ENCODE peak calls at places on chromosomes 16 and 17, in four cellular contexts. R, B, E and T are unnamed samples.

GRCh38 chr16:83031524-83031923 is 404.8 kb downstream of the CDH13 start:
- DNase-seq in R (no peak), B (no peak), E (no peak), T (peak)

GRCh38 chr16:78607465-78607864 is 508.0 kb downstream of the WWOX start:
- DNase-seq in R (no peak), B (no peak), E (no peak), T (no peak)

GRCh38 chr16:27532088-27532810 is 17.5 kb downstream of the GTF3C1 start:
- DNase-seq in R (no peak), B (no peak), E (no peak), T (no peak)

GRCh38 chr17:19330271-19330670 is 32.3 kb downstream of the B9D1 start:
- DNase-seq in R (no peak), B (no peak), E (no peak), T (no peak)

GRCh38 chr17:7204828-7205461 is 14.7 kb downstream of the DLG4 start:
- DNase-seq in R (peak), B (peak), E (peak), T (no peak)

GRCh38 chr16:4272114-4272954 is 489 bp downstream of the TFAP4 start:
- DNase-seq in R (peak), B (peak), E (peak), T (peak)

GRCh38 chr17:76561332-76561731 is 21.5 kb downstream of the PRCD start:
- DNase-seq in R (peak), B (no peak), E (no peak), T (peak)

GRCh38 chr17:54172654-54173316 is 350.1 kb downstream of the KIF2B start:
- DNase-seq in R (peak), B (no peak), E (no peak), T (peak)

GRCh38 chr16:50198802-50199410 is 45.8 kb downstream of the TENT4B start:
- DNase-seq in R (no peak), B (no peak), E (no peak), T (no peak)

GRCh38 chr16:59632266-59632855 is 898.2 kb upstream of the GOT2 start:
- DNase-seq in R (peak), B (no peak), E (no peak), T (peak)

GRCh38 chr17:31629696-31630470 is 229.2 kb downstream of the COPRS start:
- DNase-seq in R (peak), B (no peak), E (no peak), T (peak)

GRCh38 chr16:77898671-77899211 is 110.4 kb downstream of the VAT1L start:
- DNase-seq in R (no peak), B (no peak), E (no peak), T (peak)

GRCh38 chr17:69581061-69581955 is 166.8 kb downstream of the MAP2K6 start:
- DNase-seq in R (no peak), B (no peak), E (no peak), T (peak)

GRCh38 chr16:65068151-65068740 is 53.6 kb downstream of the CDH11 start:
- DNase-seq in R (no peak), B (no peak), E (no peak), T (peak)

GRCh38 chr17:45640141-45640850 is 143.8 kb upstream of the CRHR1 start:
- DNase-seq in R (peak), B (peak), E (no peak), T (peak)

GRCh38 chr16:28491080-28491969 is 549 bp downstream of the CLN3 start:
- DNase-seq in R (peak), B (peak), E (no peak), T (peak)

GRCh38 chr17:41689497-41690299 is 1.0 kb downstream of the EIF1 start:
- DNase-seq in R (peak), B (no peak), E (no peak), T (peak)

GRCh38 chr16:14409563-14409962 is 220.5 kb downstream of the PARN start:
- DNase-seq in R (peak), B (no peak), E (no peak), T (peak)

GRCh38 chr17:31318298-31319190 is 2.9 kb downstream of the EVI2A start:
- DNase-seq in R (peak), B (no peak), E (peak), T (peak)

GRCh38 chr17:64063766-64064224 is 43.4 kb upstream of the ICAM2 start:
- DNase-seq in R (peak), B (peak), E (no peak), T (peak)